ENCODE peak calls at places on chromosomes 2 and 18, in ten cellular contexts. D is neural crest cell; G is dermis microvascular lymphatic vessel endothelial cell; P is stimulated activated CD4-positive, alpha-beta T cell treated with anti-CD3 and anti-CD28 coated beads, TNF-alpha, amount 100 ng/mL, for 4 hours; K is type B pancreatic cell; T is AG04450; E is NB4; F is sigmoid colon; H is heart right ventricle; B is mucosa of descending colon. I is an unnamed sample.

GRCh38 chr18:13284330-13285027 is 65.9 kb downstream of the LDLRAD4 start:
- DNase-seq in D (no peak), G (no peak), P (no peak), K (no peak), T (no peak), E (no peak), F (no peak), H (no peak), B (no peak), I (no peak)

GRCh38 chr2:191571163-191571769 is 106.7 kb upstream of the NABP1 start:
- DNase-seq in D (no peak), G (peak; percentile 12), P (peak; percentile 5), K (no peak), T (peak; percentile 30), E (peak; percentile 84), F (no peak), H (no peak), B (no peak), I (no peak)

GRCh38 chr2:232466221-232466620 is 10.3 kb downstream of the ALPI start:
- DNase-seq in D (no peak), G (no peak), P (no peak), K (no peak), T (no peak), E (no peak), F (no peak), H (no peak), B (no peak), I (no peak)

GRCh38 chr2:18949871-18950597 is 360.7 kb upstream of the NT5C1B start:
- DNase-seq in D (no peak), G (no peak), P (no peak), K (no peak), T (peak; percentile 67), E (no peak), F (no peak), H (no peak), B (no peak), I (no peak)

GRCh38 chr2:55493220-55493619 is 26.3 kb upstream of the CFAP36 start:
- DNase-seq in D (no peak), G (no peak), P (no peak), K (no peak), T (no peak), E (no peak), F (no peak), H (no peak), B (no peak), I (no peak)

GRCh38 chr2:98730053-98730850 is 680 bp downstream of the MGAT4A start:
- DNase-seq in D (peak; percentile 18), G (peak; percentile 3), P (peak; percentile 25), K (peak; percentile 69), T (no peak), E (peak; percentile 88), F (peak; percentile 75), H (peak; percentile 42), B (peak; percentile 77), I (no peak)

GRCh38 chr2:72148975-72149555 is 1.4 kb upstream of the CYP26B1 start:
- DNase-seq in D (no peak), G (no peak), P (no peak), K (peak; percentile 72), T (no peak), E (peak; percentile 63), F (peak; percentile 72), H (peak; percentile 24), B (peak; percentile 70), I (no peak)

GRCh38 chr18:38491195-38491594 is 925.6 kb upstream of the CELF4 start:
- DNase-seq in D (no peak), G (no peak), P (no peak), K (no peak), T (no peak), E (no peak), F (no peak), H (no peak), B (no peak), I (no peak)

GRCh38 chr2:217105733-217106649 is 246.1 kb upstream of the TNP1 start:
- DNase-seq in D (no peak), G (no peak), P (no peak), K (no peak), T (peak; percentile 81), E (no peak), F (no peak), H (no peak), B (no peak), I (peak; percentile 92)

I was measured in retinal pigment epithelial cell.